ENCODE peak calls at places on chromosomes 4 and X, in nine cellular contexts. U is brain microvascular endothelial cell; O is iPS DF 6.9; V is kidney; I is CD4-positive, alpha-beta memory T cell; G is MM.1S; D is GM12878; N is epithelial cell of proximal tubule; M is A549. A is an unnamed sample.
A peak's percentile ranks its signal among the peaks of the same experiment; 100 is the strongest.

GRCh38 chrX:15619053-15619772 is 18.5 kb upstream of the ACE2 start:
- DNase-seq in U (no peak), O (no peak), V (no peak), I (no peak), G (no peak), D (no peak), N (peak; percentile 45), M (peak; percentile 1), A (no peak)

GRCh38 chr4:115126487-115126886 is 13.1 kb upstream of the NDST4 start:
- DNase-seq in U (peak; percentile 69), O (no peak), V (no peak), I (no peak), G (no peak), D (no peak), N (no peak), M (no peak), A (no peak)

GRCh38 chr4:38752393-38752961 is 30.3 kb downstream of the TLR10 start:
- DNase-seq in U (peak; percentile 42), O (no peak), V (no peak), I (no peak), G (peak; percentile 78), D (peak; percentile 62), N (peak; percentile 89), M (no peak), A (no peak)

GRCh38 chr4:184000457-184001395 is 95.6 kb downstream of the STOX2 start:
- DNase-seq in U (no peak), O (no peak), V (no peak), I (no peak), G (no peak), D (no peak), N (no peak), M (no peak), A (no peak)

GRCh38 chr4:53558061-53558801 is 33.1 kb downstream of the LNX1 start:
- DNase-seq in U (peak; percentile 44), O (no peak), V (no peak), I (no peak), G (no peak), D (no peak), N (no peak), M (no peak), A (no peak)

GRCh38 chrX:8834393-8834792 is 33.2 kb upstream of the FAM9A start:
- DNase-seq in U (no peak), O (no peak), V (no peak), I (no peak), G (no peak), D (no peak), N (no peak), M (no peak), A (no peak)

GRCh38 chr4:541271-541670 is 34.8 kb downstream of the TMEM271 start:
- DNase-seq in U (no peak), O (no peak), V (no peak), I (no peak), G (no peak), D (no peak), N (no peak), M (no peak), A (no peak)

GRCh38 chrX:29419774-29420553 is 795.4 kb upstream of the MAGEB2 start:
- DNase-seq in U (peak; percentile 77), O (no peak), V (no peak), I (no peak), G (no peak), D (no peak), N (no peak), M (no peak), A (no peak)

GRCh38 chr4:152310223-152310622 is 225.7 kb downstream of the FBXW7 start:
- DNase-seq in U (peak; percentile 78), O (no peak), V (no peak), I (no peak), G (peak; percentile 16), D (no peak), N (peak; percentile 49), M (no peak), A (peak; percentile 65)

GRCh38 chr4:22389240-22389871 is 126.5 kb downstream of the ADGRA3 start:
- DNase-seq in U (peak; percentile 77), O (peak; percentile 33), V (no peak), I (no peak), G (peak; percentile 59), D (no peak), N (peak; percentile 20), M (peak; percentile 7), A (peak; percentile 75)

GRCh38 chr4:8352368-8353157 is 83.0 kb downstream of the HTRA3 start:
- DNase-seq in U (no peak), O (no peak), V (peak; percentile 61), I (no peak), G (no peak), D (no peak), N (no peak), M (no peak), A (no peak)

GRCh38 chr4:57544811-57545654 is 434.8 kb upstream of the IGFBP7 start:
- DNase-seq in U (no peak), O (peak; percentile 22), V (no peak), I (no peak), G (no peak), D (no peak), N (no peak), M (no peak), A (no peak)

GRCh38 chrX:133598596-133599334 is 183.5 kb upstream of the GPC4 start:
- DNase-seq in U (no peak), O (no peak), V (no peak), I (no peak), G (peak; percentile 57), D (no peak), N (no peak), M (no peak), A (no peak)

GRCh38 chr4:2798399-2799301 is 5.8 kb downstream of the SH3BP2 start:
- DNase-seq in U (no peak), O (no peak), V (peak; percentile 92), I (peak; percentile 77), G (no peak), D (no peak), N (no peak), M (no peak), A (peak; percentile 49)

DNA sequence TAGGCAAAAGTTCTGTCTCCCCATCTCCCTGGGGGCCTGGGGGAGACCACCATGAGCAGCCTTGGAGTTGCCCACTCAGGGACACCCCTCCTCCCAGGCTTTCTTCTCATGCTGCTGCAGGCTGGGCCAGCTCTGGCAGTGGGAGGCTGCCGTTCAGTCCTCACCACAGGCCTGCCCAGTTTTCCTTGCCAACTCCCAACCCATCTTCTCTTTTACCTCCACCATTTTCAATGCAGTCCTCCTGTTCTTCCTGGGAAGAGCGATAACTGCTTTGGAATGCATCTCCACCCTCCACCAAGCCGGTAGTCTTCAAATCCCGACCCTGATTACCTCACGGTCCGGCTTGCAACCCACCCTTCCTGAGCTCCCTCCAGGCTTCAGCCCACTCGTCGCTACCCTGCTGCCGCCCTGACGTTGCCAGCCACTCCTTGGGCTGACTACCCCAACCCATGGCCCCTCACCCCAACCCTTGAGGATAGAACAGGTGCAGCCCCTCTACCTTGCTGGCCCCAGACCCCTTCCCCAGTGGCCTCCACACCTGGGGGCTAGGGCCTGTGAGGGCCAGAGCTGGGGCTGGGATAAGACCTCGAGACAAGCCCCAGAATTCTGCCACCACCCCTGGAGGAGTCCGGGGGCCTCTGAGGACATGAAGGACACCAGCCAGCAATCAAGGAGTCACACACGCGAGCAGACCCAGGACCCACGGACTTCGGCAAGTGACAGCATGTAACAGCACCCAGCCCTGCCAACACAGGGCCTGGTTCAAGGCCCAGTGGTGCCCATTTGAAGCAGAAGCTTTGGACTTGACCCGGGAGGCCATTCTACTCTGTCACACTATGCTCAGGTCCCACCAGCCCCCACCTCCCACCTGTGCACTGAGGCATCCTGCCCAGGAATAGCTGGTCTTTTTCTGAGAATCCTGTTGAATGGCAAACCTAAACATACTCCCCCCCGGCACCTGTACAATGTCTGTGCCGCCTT is 9.2 kb downstream of the WDR1 start:
- DNase-seq in U (no peak), O (no peak), V (peak; percentile 66), I (no peak), G (no peak), D (no peak), N (no peak), M (no peak), A (no peak)
- H3K4me3 ChIP-seq in U (no peak overlapping the region), O (no peak overlapping the region), V (no peak overlapping the region), I (peak overlapping the region; percentile 21), G (no peak overlapping the region), D (peak overlapping the region; percentile 27), N (no peak overlapping the region), M (no peak overlapping the region), A (no peak overlapping the region)

GRCh38 chr4:104879367-104879766 is 267.3 kb upstream of the TET2 start:
- DNase-seq in U (no peak), O (no peak), V (no peak), I (no peak), G (peak; percentile 57), D (no peak), N (no peak), M (no peak), A (no peak)
- H3K4me3 ChIP-seq in U (no peak overlapping the region), O (no peak overlapping the region), V (no peak overlapping the region), I (no peak overlapping the region), G (no peak overlapping the region), D (peak overlapping the region; percentile 35), N (no peak overlapping the region), M (no peak overlapping the region), A (no peak overlapping the region)

GRCh38 chr4:5892321-5893012 is 419 bp downstream of the CRMP1 start:
- DNase-seq in U (no peak), O (no peak), V (no peak), I (no peak), G (no peak), D (no peak), N (no peak), M (no peak), A (no peak)

GRCh38 chr4:5891563-5892320 is 1.1 kb downstream of the CRMP1 start:
- DNase-seq in U (no peak), O (no peak), V (no peak), I (no peak), G (no peak), D (no peak), N (no peak), M (no peak), A (no peak)

GRCh38 chr4:5894266-5894665 is 1.4 kb upstream of the CRMP1 start:
- DNase-seq in U (no peak), O (no peak), V (no peak), I (no peak), G (no peak), D (no peak), N (no peak), M (no peak), A (no peak)

GRCh38 chr4:5893591-5893990 is 705 bp upstream of the CRMP1 start:
- DNase-seq in U (no peak), O (no peak), V (no peak), I (no peak), G (no peak), D (no peak), N (no peak), M (no peak), A (no peak)

GRCh38 chr4:5893013-5893580 is at the start of gene CRMP1:
- DNase-seq in U (no peak), O (no peak), V (no peak), I (no peak), G (no peak), D (no peak), N (no peak), M (no peak), A (no peak)
- H3K4me3 ChIP-seq in U (no peak within 1 kb of the TSS), O (peak within 1 kb of the TSS; percentile 42), V (no peak within 1 kb of the TSS), I (no peak within 1 kb of the TSS), G (no peak within 1 kb of the TSS), D (no peak within 1 kb of the TSS), N (no peak within 1 kb of the TSS), M (no peak within 1 kb of the TSS), A (no peak within 1 kb of the TSS)

DNA sequence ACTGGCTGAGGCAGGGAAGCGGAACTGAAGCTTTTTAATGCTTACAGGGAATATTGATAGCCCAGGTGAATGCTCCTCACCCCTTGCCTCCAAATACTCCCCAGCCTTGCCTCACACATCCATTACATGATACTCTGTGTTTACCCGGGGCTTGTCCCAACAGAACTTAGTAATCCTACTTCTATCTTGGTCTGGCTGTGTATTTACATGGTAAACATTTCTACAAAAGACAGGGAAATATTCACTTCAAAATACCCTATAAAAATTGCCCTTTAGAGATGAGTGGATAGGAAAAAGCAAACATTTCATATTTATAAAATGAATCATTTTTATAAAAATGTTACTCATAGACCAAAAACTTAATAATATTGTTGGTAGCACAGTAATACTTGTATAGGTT is 120.1 kb downstream of the NHS start:
- DNase-seq in U (no peak), O (no peak), V (no peak), I (no peak), G (no peak), D (no peak), N (no peak), M (peak; percentile 29), A (no peak)
- H3K4me3 ChIP-seq in U (no peak overlapping the region), O (no peak overlapping the region), V (no peak overlapping the region), I (no peak overlapping the region), G (no peak overlapping the region), D (no peak overlapping the region), N (no peak overlapping the region), M (no peak overlapping the region), A (no peak overlapping the region)

A was measured in Jurkat, Clone E6-1.